ENCODE peak calls at places on chromosomes 6 and 20, in six cellular contexts. M is heart right ventricle; Y is WTC11; R is effector CD8-positive, alpha-beta T cell; Z is HepG2; V is Peyer's patch. L is an unnamed sample.

GRCh38 chr20:49866051-49866450 is 49.3 kb downstream of the SPATA2 start:
- DNase-seq in M (no peak), Y (no peak), Z (no peak), V (no peak), R (no peak), L (no peak)

GRCh38 chr20:53190225-53190624 is 218.1 kb downstream of the TSHZ2 start:
- DNase-seq in R (no peak), V (no peak), Z (no peak), M (no peak), Y (no peak), L (no peak)

GRCh38 chr6:36263390-36263789 is 6.5 kb upstream of the PNPLA1 start:
- DNase-seq in V (no peak), M (no peak), Y (no peak), R (no peak), Z (no peak), L (no peak)

GRCh38 chr6:7252390-7252789 is 60.6 kb downstream of the SSR1 start:
- DNase-seq in R (no peak), M (no peak), Y (no peak), Z (no peak), V (no peak), L (no peak)

GRCh38 chr6:147554281-147554680 is 45.8 kb downstream of the SAMD5 start:
- DNase-seq in Y (no peak), M (peak), V (no peak), Z (no peak), R (no peak), L (no peak)

GRCh38 chr20:4488407-4489339 is 233.0 kb upstream of the PRND start:
- DNase-seq in V (no peak), M (no peak), R (no peak), Y (no peak), Z (no peak), L (no peak)

GRCh38 chr6:43076928-43077809 is 1.1 kb downstream of the PTK7 start:
- DNase-seq in M (no peak), Z (peak), V (no peak), R (no peak), Y (peak), L (no peak)

GRCh38 chr20:53865905-53866786 is 204.2 kb downstream of the BCAS1 start:
- DNase-seq in Z (peak), M (peak), V (no peak), R (no peak), Y (peak), L (peak)

GRCh38 chr20:58998656-58999055 is 8.4 kb downstream of the CTSZ start:
- DNase-seq in Z (no peak), V (peak), R (no peak), M (no peak), Y (no peak), L (no peak)

GRCh38 chr6:42010185-42010872 is 40.0 kb upstream of the TAF8 start:
- DNase-seq in Y (peak), M (no peak), V (no peak), Z (no peak), R (no peak), L (no peak)

GRCh38 chr6:37283786-37284185 is 25.8 kb upstream of the TMEM217 start:
- DNase-seq in M (peak), Y (no peak), Z (no peak), V (no peak), R (no peak), L (no peak)

GRCh38 chr6:130447374-130447773 is 81.6 kb downstream of the TMEM200A start:
- DNase-seq in M (no peak), R (no peak), V (no peak), Z (no peak), Y (no peak), L (no peak)

GRCh38 chr20:48930035-48930434 is 8.5 kb downstream of the ARFGEF2 start:
- DNase-seq in Z (no peak), R (no peak), M (no peak), Y (no peak), V (no peak), L (no peak)

GRCh38 chr6:7052441-7052936 is 55.3 kb upstream of the RREB1 start:
- DNase-seq in M (peak), R (no peak), Y (peak), V (peak), Z (no peak), L (peak)

GRCh38 chr6:77650098-77650663 is 2.7 kb upstream of the MEI4 start:
- DNase-seq in V (no peak), Y (peak), Z (no peak), M (peak), R (no peak), L (no peak)

GRCh38 chr20:46916244-46916603 is 21.6 kb downstream of the EYA2 start:
- DNase-seq in R (no peak), V (no peak), Z (no peak), M (no peak), Y (no peak), L (no peak)

GRCh38 chr20:1663917-1664316 is 6.3 kb upstream of the SIRPG start:
- DNase-seq in V (no peak), Z (no peak), Y (no peak), R (no peak), M (no peak), L (no peak)

GRCh38 chr6:74574794-74575193 is 631.1 kb downstream of the COL12A1 start:
- DNase-seq in M (no peak), R (no peak), Y (no peak), V (no peak), Z (peak), L (peak)

GRCh38 chr6:13420269-13420668 is 67.1 kb downstream of the GFOD1 start:
- DNase-seq in V (no peak), R (no peak), M (no peak), Z (no peak), Y (no peak), L (no peak)

GRCh38 chr6:50249493-50249892 is 199.8 kb upstream of the DEFB112 start:
- DNase-seq in Y (no peak), R (no peak), V (no peak), M (no peak), Z (peak), L (no peak)

GRCh38 chr20:62652051-62652893 is 10.0 kb downstream of the SLCO4A1 start:
- DNase-seq in Y (peak), V (peak), R (peak), M (peak), Z (peak), L (peak)

GRCh38 chr20:50015636-50015992 is 32.8 kb downstream of the SNAI1 start:
- DNase-seq in V (no peak), M (no peak), R (no peak), Z (no peak), Y (no peak), L (no peak)

GRCh38 chr20:30816182-30816645 is 441.2 kb upstream of the DEFB115 start:
- DNase-seq in Z (no peak), Y (peak), M (no peak), V (no peak), R (no peak), L (no peak)

GRCh38 chr20:31570735-31571617 is 34.1 kb upstream of the ID1 start:
- DNase-seq in Y (no peak), M (no peak), Z (peak), V (no peak), R (no peak), L (no peak)

GRCh38 chr6:157273756-157274088 is 49.6 kb downstream of the TMEM242 start:
- DNase-seq in V (peak), Z (peak), R (peak), M (no peak), Y (peak), L (peak)

GRCh38 chr6:33217681-33218080 is 9.4 kb downstream of the RING1 start:
- DNase-seq in V (no peak), Y (no peak), M (no peak), Z (no peak), R (no peak), L (no peak)

GRCh38 chr6:38337819-38338465 is 301.8 kb downstream of the BTBD9 start:
- DNase-seq in Z (peak), M (no peak), V (no peak), Y (no peak), R (no peak), L (peak)

GRCh38 chr6:130326496-130326895 is 39.3 kb upstream of the TMEM200A start:
- DNase-seq in M (no peak), Z (no peak), Y (no peak), R (no peak), V (no peak), L (no peak)

GRCh38 chr6:69732640-69733039 is 64.2 kb downstream of the LMBRD1 start:
- DNase-seq in V (no peak), Z (no peak), R (no peak), Y (no peak), M (no peak), L (peak)

GRCh38 chr6:36827261-36828079 is 11.8 kb downstream of the CPNE5 start:
- DNase-seq in Z (no peak), V (peak), R (no peak), M (peak), Y (no peak), L (no peak)

GRCh38 chr6:38638941-38639497 is 710 bp downstream of the BTBD9 start:
- DNase-seq in R (peak), Z (peak), V (peak), M (peak), Y (no peak), L (peak)

GRCh38 chr20:44017211-44017610 is 102.6 kb downstream of the TOX2 start:
- DNase-seq in Z (no peak), V (no peak), Y (no peak), R (no peak), M (no peak), L (no peak)

GRCh38 chr6:128570439-128571063 is 50.2 kb upstream of the PTPRK start:
- DNase-seq in Z (no peak), M (no peak), R (no peak), V (no peak), Y (no peak), L (peak)

GRCh38 chr6:45185403-45186251 is 142.5 kb upstream of the RUNX2 start:
- DNase-seq in Z (no peak), V (no peak), R (no peak), Y (no peak), M (no peak), L (no peak)

GRCh38 chr6:144264270-144265060 is 20.7 kb upstream of the UTRN start:
- DNase-seq in Z (peak), M (no peak), V (no peak), Y (no peak), R (no peak), L (peak)

L was measured in HT-29.